ENCODE peak calls at places on chromosome 14, in six cellular contexts. L is Karpas-422, T is HCT116, H is astrocyte, B is PC-3, J is neural progenitor cell. F is an unnamed sample.

GRCh38 chr14:75607044-75607443 is 28.6 kb downstream of the FLVCR2 start:
- DNase-seq in L (no peak), T (no peak), H (no peak), B (peak; percentile 44), J (no peak), F (no peak)

GRCh38 chr14:89903340-89903965 is 51.1 kb downstream of the EFCAB11 start:
- DNase-seq in L (no peak), T (no peak), H (no peak), B (no peak), J (no peak), F (no peak)

GRCh38 chr14:106378191-106378590 is 851.8 kb downstream of the TMEM121 start:
- DNase-seq in L (peak; percentile 44), T (no peak), H (no peak), B (no peak), J (no peak), F (no peak)

GRCh38 chr14:75979071-75979571 is 2.7 kb downstream of the TGFB3 start:
- DNase-seq in L (peak; percentile 60), T (no peak), H (no peak), B (peak; percentile 34), J (peak; percentile 60), F (no peak)

GRCh38 chr14:99185436-99186068 is 86.4 kb downstream of the BCL11B start:
- DNase-seq in L (no peak), T (no peak), H (no peak), B (no peak), J (no peak), F (no peak)

GRCh38 chr14:94638961-94639817 is 27.0 kb downstream of the SERPINA3 start:
- DNase-seq in L (no peak), T (no peak), H (no peak), B (no peak), J (no peak), F (no peak)

GRCh38 chr14:49106721-49107689 is 479.2 kb downstream of the RPS29 start:
- DNase-seq in L (no peak), T (no peak), H (peak; percentile 10), B (peak; percentile 22), J (peak; percentile 14), F (no peak)

GRCh38 chr14:55131782-55132181 is 2.7 kb downstream of the LGALS3 start:
- DNase-seq in L (no peak), T (no peak), H (no peak), B (peak; percentile 33), J (no peak), F (peak; percentile 54)

GRCh38 chr14:103626150-103626850 is 2.7 kb upstream of the KLC1 start:
- DNase-seq in L (peak; percentile 74), T (no peak), H (no peak), B (no peak), J (no peak), F (no peak)

GRCh38 chr14:60274448-60274847 is 25.4 kb downstream of the PPM1A start:
- DNase-seq in L (peak; percentile 55), T (no peak), H (no peak), B (no peak), J (no peak), F (no peak)

GRCh38 chr14:81561084-81561775 is 27.6 kb upstream of the SEL1L start:
- DNase-seq in L (no peak), T (no peak), H (no peak), B (no peak), J (no peak), F (no peak)

GRCh38 chr14:100558226-100558625 is 29.0 kb downstream of the BEGAIN start:
- DNase-seq in L (no peak), T (no peak), H (no peak), B (no peak), J (no peak), F (no peak)

GRCh38 chr14:63438065-63438757 is 105.0 kb downstream of the PPP2R5E start:
- DNase-seq in L (peak; percentile 74), T (peak; percentile 15), H (peak; percentile 96), B (peak; percentile 98), J (no peak), F (peak; percentile 56)
- H3K9ac ChIP-seq in L (peak overlapping the region; percentile 25), T (no peak overlapping the region), H (peak overlapping the region; percentile 7), B (peak overlapping the region; percentile 21), J (no peak overlapping the region), F (no peak overlapping the region)

DNA sequence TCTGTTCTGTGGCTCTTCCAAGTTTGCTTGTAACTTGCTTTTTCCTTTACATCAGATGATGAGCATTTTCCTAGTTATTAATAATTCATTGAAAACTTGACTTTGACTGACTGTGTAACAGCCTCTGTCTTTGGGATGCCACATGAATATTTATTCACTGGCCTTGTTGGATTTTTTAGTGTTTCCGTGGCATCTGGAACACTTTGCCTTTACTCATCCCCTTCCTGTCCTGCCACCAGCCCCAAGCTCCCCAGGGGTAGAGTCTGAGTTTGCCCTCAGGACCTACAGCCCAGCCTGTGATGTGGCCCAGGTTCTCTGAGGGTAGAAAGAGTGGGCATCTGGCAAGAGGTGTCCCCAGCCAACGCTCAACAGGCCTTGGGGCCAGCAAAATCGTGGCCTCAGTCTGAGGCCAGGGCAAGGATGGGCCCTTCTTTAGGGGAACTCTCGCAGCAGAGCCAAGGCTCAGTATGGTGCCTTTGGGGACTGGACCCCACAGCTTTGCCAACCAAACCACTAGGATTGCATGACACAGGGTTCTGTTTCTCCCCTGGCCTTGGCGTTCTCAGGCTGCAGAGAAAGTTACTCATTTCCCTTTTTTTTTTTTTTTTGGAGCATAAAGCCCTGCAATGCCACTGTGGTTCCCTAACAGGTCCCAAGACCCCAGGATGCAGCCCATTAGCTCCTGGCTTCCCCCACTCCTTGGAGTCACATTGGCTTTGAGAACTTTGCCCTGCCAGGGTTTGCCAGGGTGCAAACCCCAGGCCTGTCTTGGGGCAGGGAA is 100.7 kb downstream of the LGMN start:
- DNase-seq in L (no peak), T (no peak), H (no peak), B (peak; percentile 25), J (no peak), F (no peak)
- H3K9ac ChIP-seq in L (no peak overlapping the region), T (no peak overlapping the region), H (peak overlapping the region; percentile 44), B (peak overlapping the region; percentile 71), J (no peak overlapping the region), F (no peak overlapping the region)

GRCh38 chr14:52547027-52547426 is 5.3 kb downstream of the TXNDC16 start:
- DNase-seq in L (peak; percentile 45), T (no peak), H (no peak), B (no peak), J (no peak), F (no peak)

GRCh38 chr14:52546318-52546670 is 6.0 kb downstream of the TXNDC16 start:
- DNase-seq in L (peak; percentile 49), T (no peak), H (no peak), B (no peak), J (no peak), F (no peak)

GRCh38 chr14:52550661-52551060 is 1.6 kb downstream of the TXNDC16 start:
- DNase-seq in L (peak; percentile 60), T (no peak), H (no peak), B (no peak), J (no peak), F (no peak)

GRCh38 chr14:52547526-52547925 is 4.8 kb downstream of the TXNDC16 start:
- DNase-seq in L (no peak), T (no peak), H (no peak), B (no peak), J (no peak), F (no peak)

GRCh38 chr14:52545584-52546317 is 6.6 kb downstream of the TXNDC16 start:
- DNase-seq in L (peak; percentile 55), T (no peak), H (no peak), B (no peak), J (no peak), F (no peak)
- H3K9ac ChIP-seq in L (peak overlapping the region; percentile 22), T (no peak overlapping the region), H (no peak overlapping the region), B (no peak overlapping the region), J (no peak overlapping the region), F (no peak overlapping the region)

DNA sequence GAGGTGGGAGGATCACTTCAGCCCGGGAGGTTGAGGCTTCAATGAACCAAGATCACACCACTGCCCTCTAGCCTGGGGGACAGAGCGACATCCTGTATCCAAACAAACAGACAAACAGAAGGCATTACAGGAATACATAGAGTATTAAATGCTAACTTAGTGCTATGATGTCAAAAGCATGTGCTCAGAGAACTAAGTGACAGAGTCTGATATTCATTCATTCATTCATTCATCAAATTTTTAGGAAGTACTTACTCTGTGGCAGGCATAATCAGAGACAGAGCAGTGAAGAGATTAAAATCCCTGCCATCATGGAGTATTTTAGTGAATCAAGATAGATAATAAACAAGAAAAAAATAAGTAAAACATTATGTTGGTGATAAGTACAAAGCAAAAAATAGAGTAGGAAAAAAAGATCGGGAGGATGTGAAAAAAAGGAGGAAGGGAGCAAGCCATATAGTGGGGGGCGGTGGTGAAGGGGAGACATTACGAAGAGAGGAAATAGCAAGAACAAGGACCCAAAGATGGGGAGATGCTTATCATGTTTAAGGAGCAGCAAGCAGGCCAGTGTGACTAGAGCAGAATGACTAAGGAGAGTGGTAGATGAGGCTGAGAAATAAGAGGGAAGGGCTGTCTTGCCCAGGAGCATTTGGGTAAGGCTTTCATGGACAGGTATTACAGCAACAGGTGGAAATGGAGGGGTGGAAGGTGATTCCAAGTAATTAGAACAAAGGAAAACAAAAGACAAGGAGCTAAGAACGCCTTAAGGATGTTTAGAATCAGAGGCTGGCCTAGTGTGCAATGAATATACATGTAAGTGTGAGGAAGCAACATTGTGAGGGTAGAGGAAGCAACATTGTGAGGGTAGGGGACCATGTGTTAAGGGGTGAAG is 2.8 kb downstream of the MAP4K5 start:
- DNase-seq in L (peak; percentile 50), T (no peak), H (peak; percentile 44), B (peak; percentile 34), J (no peak), F (no peak)
- H3K9ac ChIP-seq in L (peak overlapping the region; percentile 89), T (no peak overlapping the region), H (peak overlapping the region; percentile 96), B (peak overlapping the region; percentile 95), J (no peak overlapping the region), F (no peak overlapping the region)

DNA sequence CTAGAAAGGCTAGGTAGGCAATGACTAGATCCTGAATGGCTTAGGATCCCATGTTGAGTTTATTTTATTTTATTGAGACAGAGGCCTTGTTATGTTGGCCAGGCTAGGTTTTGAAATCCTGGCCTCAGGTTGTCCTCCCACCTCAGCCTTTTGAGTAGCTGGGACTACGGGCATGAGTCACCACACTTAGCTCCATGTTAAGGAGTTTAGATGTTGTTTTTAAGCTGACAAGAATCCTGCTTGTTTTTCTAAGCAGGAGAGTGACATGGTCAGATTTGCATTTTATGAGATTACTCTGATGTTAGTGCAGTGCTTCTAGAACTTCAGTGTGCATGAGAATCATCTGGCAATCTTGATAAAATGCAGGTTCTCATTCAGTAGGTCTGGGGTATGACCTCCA is 14.5 kb downstream of the CCDC198 start:
- DNase-seq in L (no peak), T (no peak), H (no peak), B (no peak), J (no peak), F (no peak)
- H3K9ac ChIP-seq in L (no peak overlapping the region), T (no peak overlapping the region), H (no peak overlapping the region), B (no peak overlapping the region), J (no peak overlapping the region), F (no peak overlapping the region)